ENCODE peak calls at places on chromosomes 6 and 20, in eight cellular contexts. One of them, this sample, is unnamed.

GRCh38 chr6:47153066-47153755 is 111.1 kb upstream of the ADGRF1 start:
- DNase-seq in spleen: no peak
- DNase-seq in cardiac muscle cell: peak; percentile 64
- DNase-seq in SJSA1: no peak
- DNase-seq in GM23248: peak; percentile 47
- DNase-seq in fibroblast of lung: peak; percentile 89
- DNase-seq in SK-N-MC: no peak
- DNase-seq in colonic mucosa: no peak
- DNase-seq in this sample: no peak

GRCh38 chr6:130362128-130362527 is 3.7 kb upstream of the TMEM200A start:
- DNase-seq in colonic mucosa: peak; percentile 58
- DNase-seq in SK-N-MC: peak; percentile 6
- DNase-seq in spleen: no peak
- DNase-seq in SJSA1: no peak
- DNase-seq in GM23248: no peak
- DNase-seq in fibroblast of lung: no peak
- DNase-seq in cardiac muscle cell: no peak
- DNase-seq in this sample: no peak

GRCh38 chr6:63740709-63741108 is 105.1 kb downstream of the PHF3 start:
- DNase-seq in colonic mucosa: no peak
- DNase-seq in fibroblast of lung: peak; percentile 90
- DNase-seq in SJSA1: no peak
- DNase-seq in SK-N-MC: no peak
- DNase-seq in GM23248: peak; percentile 74
- DNase-seq in spleen: no peak
- DNase-seq in cardiac muscle cell: peak; percentile 79
- DNase-seq in this sample: no peak

GRCh38 chr20:25238319-25239037 is 9.4 kb upstream of the PYGB start:
- DNase-seq in GM23248: peak; percentile 74
- DNase-seq in fibroblast of lung: peak; percentile 65
- DNase-seq in SJSA1: no peak
- DNase-seq in SK-N-MC: no peak
- DNase-seq in spleen: no peak
- DNase-seq in cardiac muscle cell: peak; percentile 48
- DNase-seq in colonic mucosa: no peak
- DNase-seq in this sample: no peak

GRCh38 chr6:160714731-160715130 is 12.7 kb downstream of the PLG start:
- DNase-seq in cardiac muscle cell: no peak
- DNase-seq in colonic mucosa: no peak
- DNase-seq in SK-N-MC: no peak
- DNase-seq in spleen: no peak
- DNase-seq in fibroblast of lung: no peak
- DNase-seq in GM23248: peak; percentile 59
- DNase-seq in SJSA1: no peak
- DNase-seq in this sample: no peak

GRCh38 chr20:3471397-3472021 is 691 bp downstream of the ATRN start:
- DNase-seq in spleen: no peak
- DNase-seq in fibroblast of lung: no peak
- DNase-seq in cardiac muscle cell: no peak
- DNase-seq in colonic mucosa: peak; percentile 22
- DNase-seq in GM23248: peak; percentile 18
- DNase-seq in SK-N-MC: no peak
- DNase-seq in SJSA1: no peak
- DNase-seq in this sample: peak; percentile 70

GRCh38 chr20:62606551-62607201 is 35.6 kb upstream of the SLCO4A1 start:
- DNase-seq in GM23248: peak; percentile 45
- DNase-seq in cardiac muscle cell: peak; percentile 65
- DNase-seq in SJSA1: no peak
- DNase-seq in fibroblast of lung: peak; percentile 22
- DNase-seq in SK-N-MC: no peak
- DNase-seq in spleen: no peak
- DNase-seq in colonic mucosa: no peak
- DNase-seq in this sample: no peak

GRCh38 chr6:152904678-152905077 is 78.2 kb downstream of the FBXO5 start:
- DNase-seq in cardiac muscle cell: no peak
- DNase-seq in GM23248: no peak
- DNase-seq in spleen: no peak
- DNase-seq in SK-N-MC: no peak
- DNase-seq in fibroblast of lung: no peak
- DNase-seq in colonic mucosa: no peak
- DNase-seq in SJSA1: no peak
- DNase-seq in this sample: no peak

GRCh38 chr6:13550656-13551055 is 23.7 kb upstream of the SIRT5 start:
- DNase-seq in cardiac muscle cell: no peak
- DNase-seq in spleen: no peak
- DNase-seq in SK-N-MC: no peak
- DNase-seq in colonic mucosa: no peak
- DNase-seq in SJSA1: no peak
- DNase-seq in GM23248: no peak
- DNase-seq in fibroblast of lung: no peak
- DNase-seq in this sample: no peak

GRCh38 chr6:13559251-13559650 is 15.2 kb upstream of the SIRT5 start:
- DNase-seq in SJSA1: no peak
- DNase-seq in SK-N-MC: no peak
- DNase-seq in cardiac muscle cell: no peak
- DNase-seq in GM23248: no peak
- DNase-seq in fibroblast of lung: no peak
- DNase-seq in spleen: no peak
- DNase-seq in colonic mucosa: no peak
- DNase-seq in this sample: no peak

GRCh38 chr6:13558718-13559117 is 15.7 kb upstream of the SIRT5 start:
- DNase-seq in cardiac muscle cell: no peak
- DNase-seq in GM23248: no peak
- DNase-seq in SJSA1: no peak
- DNase-seq in spleen: no peak
- DNase-seq in fibroblast of lung: no peak
- DNase-seq in SK-N-MC: no peak
- DNase-seq in colonic mucosa: no peak
- DNase-seq in this sample: no peak

GRCh38 chr6:13553646-13554045 is 20.8 kb upstream of the SIRT5 start:
- DNase-seq in SK-N-MC: no peak
- DNase-seq in colonic mucosa: no peak
- DNase-seq in spleen: no peak
- DNase-seq in GM23248: no peak
- DNase-seq in SJSA1: no peak
- DNase-seq in fibroblast of lung: peak; percentile 8
- DNase-seq in cardiac muscle cell: peak; percentile 6
- DNase-seq in this sample: no peak

DNA sequence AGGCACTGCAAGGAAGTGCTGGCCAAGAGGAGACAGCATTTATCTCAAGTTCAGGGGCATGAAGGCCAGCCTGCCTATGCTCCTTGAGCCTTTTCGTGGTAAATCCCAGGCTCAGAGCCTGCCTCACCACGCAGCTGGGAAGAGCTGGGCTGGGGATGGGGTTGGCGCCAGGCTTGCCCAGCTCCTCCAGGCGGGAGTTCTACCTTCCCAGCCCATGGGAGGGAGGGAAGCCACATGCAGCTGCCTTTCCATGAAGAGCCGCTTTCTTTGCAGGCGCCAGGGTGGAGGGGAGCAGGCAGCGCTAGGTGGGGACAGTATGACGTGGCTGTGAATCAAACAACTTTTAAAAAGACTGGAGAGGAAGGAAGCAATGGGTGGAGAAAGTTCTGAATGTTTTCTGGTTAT is 19.5 kb upstream of the SIRT5 start:
- DNase-seq in spleen: no peak
- DNase-seq in GM23248: peak; percentile 69
- DNase-seq in colonic mucosa: no peak
- DNase-seq in fibroblast of lung: peak; percentile 59
- DNase-seq in SJSA1: no peak
- DNase-seq in SK-N-MC: no peak
- DNase-seq in cardiac muscle cell: peak; percentile 37
- DNase-seq in this sample: no peak
- H3K27ac ChIP-seq in spleen: no peak overlapping the region
- H3K27ac ChIP-seq in GM23248: peak overlapping the region; percentile 42
- H3K27ac ChIP-seq in colonic mucosa: no peak overlapping the region
- H3K27ac ChIP-seq in fibroblast of lung: no peak overlapping the region
- H3K27ac ChIP-seq in SJSA1: no peak overlapping the region
- H3K27ac ChIP-seq in SK-N-MC: no peak overlapping the region
- H3K27ac ChIP-seq in cardiac muscle cell: no peak overlapping the region
- H3K27ac ChIP-seq in this sample: peak overlapping the region; percentile 31

GRCh38 chr20:47727909-47728361 is 57.3 kb downstream of the SULF2 start:
- DNase-seq in fibroblast of lung: no peak
- DNase-seq in spleen: peak; percentile 90
- DNase-seq in cardiac muscle cell: no peak
- DNase-seq in SJSA1: no peak
- DNase-seq in SK-N-MC: no peak
- DNase-seq in colonic mucosa: no peak
- DNase-seq in GM23248: no peak
- DNase-seq in this sample: no peak
- H3K27ac ChIP-seq in fibroblast of lung: no peak overlapping the region
- H3K27ac ChIP-seq in spleen: peak overlapping the region; percentile 28
- H3K27ac ChIP-seq in cardiac muscle cell: no peak overlapping the region
- H3K27ac ChIP-seq in SJSA1: no peak overlapping the region
- H3K27ac ChIP-seq in SK-N-MC: no peak overlapping the region
- H3K27ac ChIP-seq in colonic mucosa: peak overlapping the region; percentile 51
- H3K27ac ChIP-seq in GM23248: no peak overlapping the region
- H3K27ac ChIP-seq in this sample: no peak overlapping the region

GRCh38 chr20:44204832-44205215 is 5.7 kb downstream of the OSER1 start:
- DNase-seq in colonic mucosa: no peak
- DNase-seq in GM23248: no peak
- DNase-seq in cardiac muscle cell: no peak
- DNase-seq in SK-N-MC: no peak
- DNase-seq in SJSA1: no peak
- DNase-seq in spleen: no peak
- DNase-seq in fibroblast of lung: no peak
- DNase-seq in this sample: no peak

GRCh38 chr20:44200371-44200770 is 10.2 kb downstream of the OSER1 start:
- DNase-seq in cardiac muscle cell: no peak
- DNase-seq in colonic mucosa: no peak
- DNase-seq in GM23248: no peak
- DNase-seq in SK-N-MC: no peak
- DNase-seq in spleen: no peak
- DNase-seq in SJSA1: no peak
- DNase-seq in fibroblast of lung: peak; percentile 21
- DNase-seq in this sample: no peak

GRCh38 chr20:44204156-44204831 is 6.3 kb downstream of the OSER1 start:
- DNase-seq in colonic mucosa: no peak
- DNase-seq in SK-N-MC: no peak
- DNase-seq in SJSA1: no peak
- DNase-seq in spleen: no peak
- DNase-seq in cardiac muscle cell: peak; percentile 91
- DNase-seq in GM23248: peak; percentile 94
- DNase-seq in fibroblast of lung: peak; percentile 97
- DNase-seq in this sample: no peak

GRCh38 chr20:44200983-44201382 is 9.6 kb downstream of the OSER1 start:
- DNase-seq in fibroblast of lung: no peak
- DNase-seq in colonic mucosa: no peak
- DNase-seq in spleen: no peak
- DNase-seq in cardiac muscle cell: no peak
- DNase-seq in SJSA1: no peak
- DNase-seq in SK-N-MC: no peak
- DNase-seq in GM23248: no peak
- DNase-seq in this sample: no peak

DNA sequence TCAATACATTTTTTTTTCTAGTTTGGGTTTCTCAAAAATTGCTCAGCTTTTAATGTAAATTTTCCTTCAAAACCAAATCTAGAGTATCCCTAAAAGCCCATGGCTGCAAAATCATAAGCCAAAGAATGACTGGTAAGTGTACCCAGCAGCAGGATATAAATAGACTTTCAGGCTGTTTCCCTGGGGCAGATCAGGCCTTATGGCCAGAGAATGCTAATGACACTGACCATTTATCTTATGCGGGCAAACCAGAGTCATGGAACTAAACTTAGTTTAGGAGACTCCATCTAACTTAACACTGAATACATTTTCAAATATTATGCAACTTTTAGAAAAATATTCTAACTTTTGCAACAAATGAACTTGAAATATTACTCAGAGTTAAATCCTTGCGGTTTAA is 7.4 kb downstream of the OSER1 start:
- DNase-seq in GM23248: peak; percentile 31
- DNase-seq in SK-N-MC: no peak
- DNase-seq in colonic mucosa: no peak
- DNase-seq in SJSA1: no peak
- DNase-seq in spleen: no peak
- DNase-seq in cardiac muscle cell: no peak
- DNase-seq in fibroblast of lung: peak; percentile 63
- DNase-seq in this sample: no peak
- H3K27ac ChIP-seq in GM23248: peak overlapping the region; percentile 36
- H3K27ac ChIP-seq in SK-N-MC: peak overlapping the region; percentile 74
- H3K27ac ChIP-seq in colonic mucosa: no peak overlapping the region
- H3K27ac ChIP-seq in SJSA1: peak overlapping the region; percentile 84
- H3K27ac ChIP-seq in spleen: no peak overlapping the region
- H3K27ac ChIP-seq in cardiac muscle cell: peak overlapping the region; percentile 61
- H3K27ac ChIP-seq in fibroblast of lung: peak overlapping the region; percentile 34
- H3K27ac ChIP-seq in this sample: no peak overlapping the region

GRCh38 chr20:59633646-59634045 is 29.3 kb downstream of the PHACTR3 start:
- DNase-seq in colonic mucosa: no peak
- DNase-seq in SK-N-MC: no peak
- DNase-seq in spleen: no peak
- DNase-seq in cardiac muscle cell: no peak
- DNase-seq in GM23248: no peak
- DNase-seq in SJSA1: no peak
- DNase-seq in fibroblast of lung: no peak
- DNase-seq in this sample: no peak

GRCh38 chr20:59632426-59633113 is 28.2 kb downstream of the PHACTR3 start:
- DNase-seq in cardiac muscle cell: no peak
- DNase-seq in fibroblast of lung: no peak
- DNase-seq in colonic mucosa: no peak
- DNase-seq in spleen: no peak
- DNase-seq in SJSA1: peak; percentile 15
- DNase-seq in GM23248: no peak
- DNase-seq in SK-N-MC: no peak
- DNase-seq in this sample: peak; percentile 41

GRCh38 chr20:59629141-59630045 is 25.1 kb downstream of the PHACTR3 start:
- DNase-seq in cardiac muscle cell: no peak
- DNase-seq in GM23248: no peak
- DNase-seq in SK-N-MC: no peak
- DNase-seq in SJSA1: no peak
- DNase-seq in colonic mucosa: no peak
- DNase-seq in spleen: no peak
- DNase-seq in fibroblast of lung: no peak
- DNase-seq in this sample: no peak

GRCh38 chr20:59630526-59630925 is 26.2 kb downstream of the PHACTR3 start:
- DNase-seq in colonic mucosa: no peak
- DNase-seq in SJSA1: no peak
- DNase-seq in fibroblast of lung: no peak
- DNase-seq in cardiac muscle cell: no peak
- DNase-seq in SK-N-MC: no peak
- DNase-seq in GM23248: no peak
- DNase-seq in spleen: no peak
- DNase-seq in this sample: peak; percentile 40

DNA sequence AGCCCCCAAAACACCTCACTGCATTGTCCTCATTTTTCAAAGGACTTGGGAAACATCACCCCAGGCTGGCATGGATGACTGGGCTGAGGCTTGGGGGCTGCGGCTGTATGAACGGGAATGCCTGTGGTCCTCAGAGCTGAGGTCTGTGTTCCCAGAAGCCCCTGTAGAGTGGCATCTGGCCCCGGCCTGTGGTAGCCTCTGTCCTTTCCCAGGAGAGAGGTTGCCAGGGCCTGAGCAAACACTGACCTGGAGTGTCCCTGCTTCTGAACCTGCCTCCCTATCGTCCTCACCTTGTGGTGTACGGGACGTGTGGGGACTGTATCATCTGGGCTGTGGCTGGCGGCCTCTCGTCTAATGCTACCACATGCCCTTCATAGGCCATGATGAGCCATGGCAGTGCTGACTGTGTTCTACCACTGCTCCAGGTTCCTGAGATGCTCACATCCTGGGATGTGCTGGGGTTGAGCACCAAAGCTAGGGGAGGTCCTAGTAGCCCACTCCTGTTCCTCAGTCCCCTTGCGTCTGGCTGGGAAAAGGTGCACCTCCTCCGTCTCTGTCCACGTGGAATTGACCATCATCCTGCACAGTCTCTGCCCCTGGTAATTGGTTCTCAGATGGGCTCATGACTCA is 27.5 kb downstream of the PHACTR3 start:
- DNase-seq in SJSA1: peak; percentile 32
- DNase-seq in spleen: peak; percentile 47
- DNase-seq in cardiac muscle cell: no peak
- DNase-seq in SK-N-MC: no peak
- DNase-seq in GM23248: no peak
- DNase-seq in colonic mucosa: no peak
- DNase-seq in fibroblast of lung: no peak
- DNase-seq in this sample: peak; percentile 57
- H3K27ac ChIP-seq in SJSA1: no peak overlapping the region
- H3K27ac ChIP-seq in spleen: no peak overlapping the region
- H3K27ac ChIP-seq in cardiac muscle cell: no peak overlapping the region
- H3K27ac ChIP-seq in SK-N-MC: no peak overlapping the region
- H3K27ac ChIP-seq in GM23248: no peak overlapping the region
- H3K27ac ChIP-seq in colonic mucosa: no peak overlapping the region
- H3K27ac ChIP-seq in fibroblast of lung: no peak overlapping the region
- H3K27ac ChIP-seq in this sample: no peak overlapping the region